ENCODE peak calls at places on chromosomes 7 and 10, in five cellular contexts. A is HS-27A, W is fibroblast of lung, O is globus pallidus, M is NCI-H774. Z is an unnamed sample.

GRCh38 chr10:81957976-81958375 is 83.0 kb downstream of the NRG3 start:
- DNase-seq in O (no peak), W (no peak), M (no peak), A (no peak), Z (no peak)

GRCh38 chr7:10075866-10076265 is 897.8 kb upstream of the PHF14 start:
- DNase-seq in W (no peak), M (no peak), A (no peak), O (peak; percentile 54), Z (no peak)

GRCh38 chr7:69683002-69683401 is 84.7 kb downstream of the AUTS2 start:
- DNase-seq in M (no peak), W (no peak), O (no peak), A (no peak), Z (no peak)

GRCh38 chr7:107614425-107614824 is 34.4 kb downstream of the BCAP29 start:
- DNase-seq in A (no peak), O (no peak), W (peak; percentile 67), M (no peak), Z (peak; percentile 13)

GRCh38 chr10:24707445-24707844 is 16.2 kb downstream of the ARHGAP21 start:
- DNase-seq in M (no peak), A (no peak), W (no peak), O (no peak), Z (no peak)

GRCh38 chr7:90728568-90728967 is 132.4 kb downstream of the CDK14 start:
- DNase-seq in A (no peak), O (no peak), M (no peak), W (no peak), Z (no peak)

GRCh38 chr10:62554632-62555199 is 180.5 kb downstream of the ZNF365 start:
- DNase-seq in A (no peak), M (peak; percentile 29), W (peak; percentile 55), O (peak; percentile 54), Z (no peak)

GRCh38 chr7:132609222-132609621 is 33.0 kb upstream of the PLXNA4 start:
- DNase-seq in W (no peak), O (no peak), M (no peak), A (no peak), Z (no peak)

GRCh38 chr7:132464740-132465139 is 111.5 kb downstream of the PLXNA4 start:
- DNase-seq in M (no peak), O (no peak), W (peak; percentile 21), A (no peak), Z (peak; percentile 44)

GRCh38 chr10:47047127-47047504 is 135.9 kb downstream of the PTPN20 start:
- DNase-seq in M (no peak), A (no peak), O (no peak), W (no peak), Z (no peak)